ENCODE peak calls at places on chromosomes 7 and 10, in seven cellular contexts. O is mesendoderm; A is anterior cingulate cortex; D is iPS DF 19.7; Q is neural progenitor cell; X is stimulated activated CD4-positive, alpha-beta T cell treated with anti-CD3 and anti-CD28 coated beads, TNF-alpha, amount 100 ng/mL, for 4 hours; E is SW 1271. F is an unnamed sample.

GRCh38 chr7:29449569-29450260 is 113.9 kb upstream of the PRR15 start:
- DNase-seq in O (no peak), A (no peak), Q (no peak), X (no peak), D (no peak), E (no peak), F (no peak)

GRCh38 chr10:79084012-79084971 is 15.5 kb downstream of the ZMIZ1 start:
- DNase-seq in D (no peak), A (peak), X (no peak), O (peak), Q (no peak), E (no peak), F (peak)

GRCh38 chr7:34900891-34901493 is 136.3 kb downstream of the DPY19L1 start:
- DNase-seq in X (no peak), D (peak), O (peak), Q (peak), E (no peak), A (no peak), F (no peak)

GRCh38 chr7:155589001-155589980 is 42.9 kb upstream of the CNPY1 start:
- DNase-seq in A (no peak), E (no peak), X (no peak), Q (no peak), D (no peak), O (no peak), F (no peak)

GRCh38 chr10:129417882-129418281 is 49.2 kb upstream of the MGMT start:
- DNase-seq in Q (no peak), A (no peak), O (no peak), E (no peak), D (no peak), X (no peak), F (no peak)

GRCh38 chr7:155738104-155738503 is 74.2 kb downstream of the SHH start:
- DNase-seq in D (no peak), O (no peak), E (no peak), X (no peak), A (no peak), Q (no peak), F (no peak)

GRCh38 chr7:108653526-108653925 is 83.9 kb downstream of the DNAJB9 start:
- DNase-seq in E (no peak), Q (no peak), X (no peak), O (no peak), A (no peak), D (no peak), F (no peak)

GRCh38 chr7:146781352-146782116 is 664.9 kb downstream of the CNTNAP2 start:
- DNase-seq in Q (no peak), X (no peak), E (no peak), O (peak), D (no peak), A (no peak), F (no peak)

GRCh38 chr10:660980-661890 is 28.2 kb downstream of the DIP2C start:
- DNase-seq in O (no peak), A (peak), X (no peak), D (no peak), Q (no peak), E (no peak), F (no peak)

GRCh38 chr10:93437000-93437945 is 44.9 kb downstream of the MYOF start:
- DNase-seq in O (peak), E (peak), D (no peak), X (no peak), A (peak), Q (peak), F (peak)

GRCh38 chr10:17123062-17123661 is 6.4 kb downstream of the CUBN start:
- DNase-seq in D (no peak), Q (no peak), O (no peak), A (no peak), X (no peak), E (no peak), F (peak)

GRCh38 chr10:397321-398068 is 262.2 kb downstream of the ZMYND11 start:
- DNase-seq in D (no peak), O (peak), X (no peak), E (no peak), Q (no peak), A (no peak), F (no peak)

GRCh38 chr7:36400023-36400422 is 10.4 kb downstream of the ANLN start:
- DNase-seq in Q (no peak), E (no peak), X (no peak), O (no peak), D (no peak), A (no peak), F (no peak)

GRCh38 chr10:104331208-104331838 is 6.9 kb downstream of the ITPRIP start:
- DNase-seq in A (peak), D (no peak), E (peak), X (no peak), Q (peak), O (peak), F (peak)

GRCh38 chr10:132899054-132899750 is 43.2 kb downstream of the CFAP46 start:
- DNase-seq in Q (no peak), A (no peak), X (no peak), O (no peak), E (no peak), D (no peak), F (no peak)

GRCh38 chr10:110074986-110075664 is 67.3 kb downstream of the ADD3 start:
- DNase-seq in X (no peak), O (peak), D (no peak), E (no peak), A (no peak), Q (no peak), F (no peak)

GRCh38 chr10:123019941-123020703 is 11.3 kb downstream of the ACADSB start:
- DNase-seq in X (no peak), O (no peak), D (no peak), A (no peak), E (no peak), Q (no peak), F (no peak)

GRCh38 chr10:4240641-4241197 is 455.7 kb upstream of the KLF6 start:
- DNase-seq in E (no peak), O (peak), A (no peak), D (no peak), X (no peak), Q (no peak), F (peak)

GRCh38 chr10:47222461-47222860 is 77.5 kb upstream of the GDF10 start:
- DNase-seq in E (no peak), X (no peak), Q (no peak), D (no peak), A (peak), O (no peak), F (no peak)

GRCh38 chr10:127908106-127908957 is 1.4 kb downstream of the PTPRE start:
- DNase-seq in X (no peak), Q (no peak), E (no peak), A (no peak), D (no peak), O (no peak), F (peak)

GRCh38 chr7:74272305-74273038 is 16.7 kb upstream of the CLIP2 start:
- DNase-seq in E (no peak), D (no peak), A (peak), O (peak), X (no peak), Q (no peak), F (peak)

GRCh38 chr7:111259991-111260390 is 169.1 kb downstream of the LRRN3 start:
- DNase-seq in D (no peak), Q (no peak), A (no peak), X (no peak), E (no peak), O (no peak), F (no peak)

GRCh38 chr10:86413046-86413728 is 46.6 kb upstream of the GRID1 start:
- DNase-seq in X (no peak), Q (no peak), O (no peak), E (no peak), D (no peak), A (no peak), F (peak)

GRCh38 chr7:105429746-105430612 is 41.3 kb upstream of the SRPK2 start:
- DNase-seq in D (peak), Q (peak), X (peak), A (no peak), O (peak), E (peak), F (peak)

GRCh38 chr7:30147785-30148184 is 13.0 kb downstream of the MTURN start:
- DNase-seq in Q (no peak), X (no peak), A (no peak), D (no peak), O (no peak), E (no peak), F (no peak)

GRCh38 chr10:105797234-105797890 is 1156.3 kb downstream of the SORCS3 start:
- DNase-seq in D (no peak), O (peak), Q (peak), X (no peak), E (no peak), A (no peak), F (peak)

GRCh38 chr7:131011976-131012375 is 278.0 kb upstream of the KLF14 start:
- DNase-seq in X (no peak), E (no peak), Q (no peak), D (no peak), O (no peak), A (no peak), F (peak)

GRCh38 chr10:13213163-13213562 is 21.0 kb downstream of the UCMA start:
- DNase-seq in E (no peak), O (peak), D (no peak), A (no peak), X (no peak), Q (peak), F (no peak)

GRCh38 chr10:44723654-44724053 is 187.5 kb upstream of the TMEM72 start:
- DNase-seq in O (no peak), E (no peak), X (no peak), Q (no peak), D (no peak), A (no peak), F (no peak)

GRCh38 chr7:67470256-67470751 is 473.7 kb downstream of the TYW1 start:
- DNase-seq in Q (peak), A (peak), X (no peak), O (no peak), D (no peak), E (no peak), F (no peak)